ENCODE peak calls at places on chromosomes 12 and 14, in six cellular contexts. C is sigmoid colon, M is transverse colon, J is HCT116, N is SK-N-SH, K is Panc1. W is an unnamed sample.
A peak's percentile ranks its signal among the peaks of the same experiment; 100 is the strongest.

GRCh38 chr14:20690848-20691640 is 2.5 kb downstream of the ANG start:
- DNase-seq in C (no peak), M (peak; percentile 48), J (peak; percentile 60), N (peak; percentile 73), K (peak; percentile 60), W (peak; percentile 47)

GRCh38 chr14:96166475-96167223 is 38.0 kb upstream of the BDKRB2 start:
- DNase-seq in C (peak; percentile 25), M (no peak), J (no peak), N (no peak), K (no peak), W (peak; percentile 13)

GRCh38 chr12:129641916-129642315 is 261.9 kb downstream of the TMEM132D start:
- DNase-seq in C (no peak), M (no peak), J (no peak), N (no peak), K (no peak), W (no peak)

GRCh38 chr14:24430143-24430681 is 458 bp downstream of the KHNYN start:
- DNase-seq in C (peak; percentile 89), M (peak; percentile 82), J (no peak), N (peak; percentile 93), K (no peak), W (peak; percentile 61)

GRCh38 chr12:124557518-124558223 is 9.7 kb downstream of the NCOR2 start:
- DNase-seq in C (no peak), M (no peak), J (no peak), N (peak; percentile 86), K (no peak), W (no peak)

GRCh38 chr14:85084344-85084743 is 445.6 kb upstream of the FLRT2 start:
- DNase-seq in C (no peak), M (no peak), J (no peak), N (no peak), K (no peak), W (no peak)

GRCh38 chr12:95266250-95266649 is 48.6 kb downstream of the VEZT start:
- DNase-seq in C (no peak), M (no peak), J (no peak), N (no peak), K (no peak), W (no peak)

GRCh38 chr12:111699-112591 is 45.4 kb downstream of the IQSEC3 start:
- DNase-seq in C (peak; percentile 28), M (peak; percentile 43), J (no peak), N (no peak), K (no peak), W (no peak)

GRCh38 chr14:51869426-51870113 is 9.2 kb downstream of the GNG2 start:
- DNase-seq in C (no peak), M (no peak), J (no peak), N (no peak), K (no peak), W (no peak)

GRCh38 chr14:37057776-37058175 is 114.6 kb downstream of the SLC25A21 start:
- DNase-seq in C (no peak), M (no peak), J (no peak), N (no peak), K (no peak), W (no peak)

GRCh38 chr12:52684431-52684830 is 4.2 kb upstream of the KRT1 start:
- DNase-seq in C (no peak), M (no peak), J (no peak), N (no peak), K (no peak), W (no peak)

GRCh38 chr14:73751157-73751691 is 37.0 kb upstream of the PNMA1 start:
- DNase-seq in C (peak; percentile 69), M (peak; percentile 40), J (no peak), N (no peak), K (no peak), W (no peak)

GRCh38 chr12:116529048-116529447 is 30.1 kb upstream of the MAP1LC3B2 start:
- DNase-seq in C (no peak), M (no peak), J (no peak), N (no peak), K (no peak), W (peak; percentile 41)

GRCh38 chr12:25583545-25583944 is 30.5 kb upstream of the LMNTD1 start:
- DNase-seq in C (no peak), M (no peak), J (peak; percentile 10), N (peak; percentile 61), K (no peak), W (no peak)

GRCh38 chr14:75088566-75089373 is 19.3 kb downstream of the ZC2HC1C start:
- DNase-seq in C (no peak), M (peak; percentile 35), J (peak; percentile 26), N (peak; percentile 66), K (peak; percentile 41), W (no peak)

DNA sequence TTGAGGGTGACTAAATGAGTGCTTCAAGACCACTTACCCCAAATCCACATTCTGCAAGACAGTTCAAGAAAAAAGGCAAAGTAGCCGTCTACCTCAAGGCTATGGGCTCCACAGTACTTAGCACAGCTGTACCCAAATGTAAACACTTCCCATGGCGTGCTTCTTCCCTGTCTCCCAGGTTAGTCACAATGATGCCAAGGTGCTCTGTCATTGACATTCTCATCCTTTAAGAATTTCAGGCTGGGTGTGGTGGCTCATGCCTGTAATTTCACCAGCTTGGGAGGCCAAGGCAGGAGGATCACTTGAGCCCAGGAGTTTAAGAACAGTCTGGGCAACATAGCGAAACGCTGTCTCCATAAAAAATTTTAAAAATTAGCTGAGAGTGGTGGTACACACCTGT is 51.2 kb upstream of the CERS5 start:
- DNase-seq in C (no peak), M (no peak), J (peak; percentile 91), N (no peak), K (peak; percentile 81), W (no peak)
- H3K4me3 ChIP-seq in C (no peak overlapping the region), M (no peak overlapping the region), J (no peak overlapping the region), N (no peak overlapping the region), K (no peak overlapping the region), W (no peak overlapping the region)

GRCh38 chr14:52918486-52918885 is 32.4 kb downstream of the FERMT2 start:
- DNase-seq in C (no peak), M (no peak), J (no peak), N (no peak), K (peak; percentile 78), W (no peak)
- H3K27ac ChIP-seq in C (peak overlapping the region; percentile 68), M (peak overlapping the region; percentile 63), J (no peak overlapping the region), N (peak overlapping the region; percentile 70), K (no peak overlapping the region), W (peak overlapping the region; percentile 16)

GRCh38 chr12:2811791-2812190 is 677 bp upstream of the ITFG2 start:
- DNase-seq in C (no peak), M (no peak), J (no peak), N (no peak), K (no peak), W (no peak)

GRCh38 chr12:2813214-2813554 is 716 bp downstream of the ITFG2 start:
- DNase-seq in C (no peak), M (no peak), J (no peak), N (no peak), K (no peak), W (no peak)

GRCh38 chr12:2813573-2814185 is 1.2 kb downstream of the ITFG2 start:
- DNase-seq in C (no peak), M (peak; percentile 55), J (peak; percentile 41), N (peak; percentile 78), K (no peak), W (no peak)

GRCh38 chr12:2806700-2807099 is 5.8 kb upstream of the ITFG2 start:
- DNase-seq in C (no peak), M (no peak), J (no peak), N (no peak), K (no peak), W (no peak)

GRCh38 chr12:2812290-2813213 is at the start of gene ITFG2:
- DNase-seq in C (peak; percentile 99), M (peak; percentile 98), J (peak; percentile 97), N (peak; percentile 93), K (peak; percentile 88), W (peak; percentile 94)
- TF ChIP-seq POLR2AphosphoS5 in C (peak; percentile 94), M (peak; percentile 86), J (peak; percentile 95), N (peak; percentile 94), K (peak; percentile 96), W (peak; percentile 99)

GRCh38 chr12:6228535-6229223 is 28.5 kb downstream of the CD9 start:
- DNase-seq in C (peak; percentile 89), M (peak; percentile 69), J (no peak), N (no peak), K (no peak), W (no peak)

GRCh38 chr12:6226002-6226700 is 26.0 kb downstream of the CD9 start:
- DNase-seq in C (peak; percentile 97), M (peak; percentile 63), J (no peak), N (no peak), K (no peak), W (no peak)

GRCh38 chr12:6225630-6226001 is 25.4 kb downstream of the CD9 start:
- DNase-seq in C (no peak), M (no peak), J (no peak), N (no peak), K (no peak), W (no peak)

GRCh38 chr12:6224550-6224949 is 24.4 kb downstream of the CD9 start:
- DNase-seq in C (peak; percentile 92), M (peak; percentile 50), J (no peak), N (no peak), K (no peak), W (no peak)

GRCh38 chr12:6226701-6227096 is 26.5 kb downstream of the CD9 start:
- DNase-seq in C (peak; percentile 93), M (peak; percentile 66), J (no peak), N (no peak), K (no peak), W (no peak)
- H3K4me3 ChIP-seq in C (peak overlapping the region; percentile 3), M (peak overlapping the region; percentile 20), J (no peak overlapping the region), N (no peak overlapping the region), K (no peak overlapping the region), W (peak overlapping the region; percentile 1)

GRCh38 chr12:89319111-89319510 is 33.2 kb downstream of the DUSP6 start:
- DNase-seq in C (no peak), M (no peak), J (no peak), N (no peak), K (no peak), W (peak; percentile 37)
- H3K27ac ChIP-seq in C (no peak overlapping the region), M (no peak overlapping the region), J (no peak overlapping the region), N (no peak overlapping the region), K (no peak overlapping the region), W (peak overlapping the region; percentile 42)

GRCh38 chr14:22026527-22026926 is 352.9 kb upstream of the OR4E1 start:
- DNase-seq in C (no peak), M (no peak), J (no peak), N (no peak), K (no peak), W (no peak)

GRCh38 chr14:22025884-22026283 is 352.3 kb upstream of the OR4E1 start:
- DNase-seq in C (no peak), M (no peak), J (no peak), N (no peak), K (no peak), W (no peak)

DNA sequence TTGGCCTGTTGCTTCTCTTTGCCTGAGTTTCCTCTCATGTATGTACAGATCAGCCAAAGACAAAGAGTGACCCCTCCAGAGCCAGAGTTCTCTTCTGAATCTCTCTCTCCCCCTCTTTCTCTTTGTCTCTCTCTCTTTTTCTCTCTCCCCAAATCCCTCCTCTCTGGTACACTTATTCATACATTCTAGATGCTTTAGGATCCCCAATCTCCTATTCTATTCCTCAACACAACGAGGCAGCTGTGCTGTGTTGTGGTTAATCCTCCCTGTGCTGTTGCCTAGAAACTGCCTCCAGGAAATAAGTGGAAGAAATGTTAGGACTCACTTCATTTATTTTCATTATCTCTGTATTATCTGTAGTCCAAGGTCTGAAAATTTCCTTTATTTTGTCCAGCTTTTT is 350.5 kb upstream of the OR4E1 start:
- DNase-seq in C (no peak), M (no peak), J (no peak), N (no peak), K (no peak), W (no peak)
- TF ChIP-seq POLR2AphosphoS5 in C (no peak), M (no peak), J (no peak), N (no peak), K (no peak), W (no peak)